ENCODE peak calls at places on chromosomes 4 and X, in four cellular contexts. One of them, this sample, is unnamed.

GRCh38 chrX:46203115-46203514 is 342.1 kb downstream of the ZNF674 start:
- DNase-seq in mesendoderm: no peak
- DNase-seq in neuronal stem cell: no peak
- DNase-seq in IMR-90: no peak
- DNase-seq in this sample: no peak

GRCh38 chr4:898123-898522 is 34.0 kb downstream of the GAK start:
- DNase-seq in mesendoderm: no peak
- DNase-seq in neuronal stem cell: no peak
- DNase-seq in IMR-90: no peak
- DNase-seq in this sample: no peak

GRCh38 chr4:2402053-2402452 is 16.4 kb downstream of the ZFYVE28 start:
- DNase-seq in mesendoderm: peak; percentile 97
- DNase-seq in neuronal stem cell: peak; percentile 67
- DNase-seq in IMR-90: no peak
- DNase-seq in this sample: no peak

GRCh38 chrX:115324194-115324593 is 34.7 kb downstream of the LUZP4 start:
- DNase-seq in mesendoderm: no peak
- DNase-seq in neuronal stem cell: no peak
- DNase-seq in IMR-90: peak; percentile 26
- DNase-seq in this sample: peak; percentile 16

GRCh38 chrX:18351774-18352173 is 2.7 kb downstream of the SCML2 start:
- DNase-seq in mesendoderm: no peak
- DNase-seq in neuronal stem cell: no peak
- DNase-seq in IMR-90: no peak
- DNase-seq in this sample: no peak

GRCh38 chrX:149004936-149005335 is 500.2 kb downstream of the IDS start:
- DNase-seq in mesendoderm: peak; percentile 53
- DNase-seq in neuronal stem cell: peak; percentile 1
- DNase-seq in IMR-90: no peak
- DNase-seq in this sample: peak; percentile 1

GRCh38 chrX:53288173-53288572 is 6.8 kb upstream of the IQSEC2 start:
- DNase-seq in mesendoderm: peak; percentile 83
- DNase-seq in neuronal stem cell: peak; percentile 52
- DNase-seq in IMR-90: no peak
- DNase-seq in this sample: no peak

GRCh38 chr4:144204431-144204830 is 63.9 kb upstream of the GYPA start:
- DNase-seq in mesendoderm: no peak
- DNase-seq in neuronal stem cell: no peak
- DNase-seq in IMR-90: no peak
- DNase-seq in this sample: peak; percentile 3

GRCh38 chr4:8414377-8414776 is 26.1 kb downstream of the ACOX3 start:
- DNase-seq in mesendoderm: no peak
- DNase-seq in neuronal stem cell: no peak
- DNase-seq in IMR-90: no peak
- DNase-seq in this sample: no peak

GRCh38 chr4:140448830-140449229 is 21.4 kb upstream of the CLGN start:
- DNase-seq in mesendoderm: no peak
- DNase-seq in neuronal stem cell: no peak
- DNase-seq in IMR-90: no peak
- DNase-seq in this sample: no peak

GRCh38 chr4:144658908-144659307 is 13.0 kb downstream of the HHIP start:
- DNase-seq in mesendoderm: no peak
- DNase-seq in neuronal stem cell: no peak
- DNase-seq in IMR-90: peak; percentile 82
- DNase-seq in this sample: no peak

GRCh38 chr4:113683143-113683542 is 78.4 kb downstream of the CAMK2D start:
- DNase-seq in mesendoderm: no peak
- DNase-seq in neuronal stem cell: no peak
- DNase-seq in IMR-90: no peak
- DNase-seq in this sample: no peak

GRCh38 chr4:15031993-15032660 is 29.8 kb downstream of the CPEB2 start:
- DNase-seq in mesendoderm: no peak
- DNase-seq in neuronal stem cell: no peak
- DNase-seq in IMR-90: peak; percentile 55
- DNase-seq in this sample: no peak

GRCh38 chr4:30720021-30720655 is at the start of gene PCDH7:
- DNase-seq in mesendoderm: peak; percentile 91
- DNase-seq in neuronal stem cell: peak; percentile 54
- DNase-seq in IMR-90: peak; percentile 73
- DNase-seq in this sample: no peak

GRCh38 chrX:65537229-65537628 is 2.6 kb upstream of the LAS1L start:
- DNase-seq in mesendoderm: no peak
- DNase-seq in neuronal stem cell: no peak
- DNase-seq in IMR-90: no peak
- DNase-seq in this sample: no peak

GRCh38 chrX:110145854-110146253 is 142.9 kb downstream of the TMEM164 start:
- DNase-seq in mesendoderm: peak; percentile 8
- DNase-seq in neuronal stem cell: no peak
- DNase-seq in IMR-90: peak; percentile 44
- DNase-seq in this sample: peak; percentile 59

GRCh38 chr4:141486375-141486997 is 149.9 kb upstream of the IL15 start:
- DNase-seq in mesendoderm: no peak
- DNase-seq in neuronal stem cell: no peak
- DNase-seq in IMR-90: peak; percentile 90
- DNase-seq in this sample: no peak

GRCh38 chr4:182310316-182310715 is 67.1 kb downstream of the TENM3 start:
- DNase-seq in mesendoderm: peak; percentile 22
- DNase-seq in neuronal stem cell: no peak
- DNase-seq in IMR-90: peak; percentile 75
- DNase-seq in this sample: peak; percentile 42

GRCh38 chr4:105472871-105473339 is 957 bp downstream of the PPA2 start:
- DNase-seq in mesendoderm: no peak
- DNase-seq in neuronal stem cell: no peak
- DNase-seq in IMR-90: no peak
- DNase-seq in this sample: peak; percentile 14
- H4K8ac ChIP-seq in mesendoderm: no peak overlapping the region
- H4K8ac ChIP-seq in neuronal stem cell: no peak overlapping the region
- H4K8ac ChIP-seq in IMR-90: peak overlapping the region; percentile 96
- H4K8ac ChIP-seq in this sample: peak overlapping the region; percentile 79

DNA sequence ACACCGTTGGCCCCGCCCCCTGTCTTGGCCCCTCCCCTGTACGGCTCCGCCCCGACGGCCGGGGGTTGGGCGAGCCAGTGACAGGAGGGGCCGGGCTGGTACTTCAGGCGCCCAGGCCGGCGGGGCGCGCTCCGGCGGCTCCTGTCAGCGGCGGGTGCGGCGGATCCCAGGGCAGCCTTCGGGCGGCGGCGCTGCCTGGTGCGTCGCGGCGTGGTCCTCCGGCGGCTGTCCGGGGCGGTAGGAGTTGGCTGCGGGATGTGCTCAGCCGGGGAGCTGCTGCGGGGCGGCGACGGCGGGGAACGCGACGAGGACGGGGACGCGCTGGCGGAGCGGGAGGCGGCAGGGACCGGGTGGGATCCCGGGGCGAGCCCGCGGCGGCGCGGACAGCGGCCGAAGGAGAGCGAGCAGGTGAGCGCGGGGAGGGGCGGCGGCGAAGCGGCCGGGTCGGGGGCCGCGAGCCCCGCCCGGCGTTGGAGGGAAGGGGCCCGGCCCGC is at the start of gene FAM241A:
- DNase-seq in mesendoderm: peak; percentile 90
- DNase-seq in neuronal stem cell: peak; percentile 66
- DNase-seq in IMR-90: peak; percentile 64
- DNase-seq in this sample: peak; percentile 60
- H4K8ac ChIP-seq in mesendoderm: no peak within 1 kb of the TSS
- H4K8ac ChIP-seq in neuronal stem cell: peak within 1 kb of the TSS; percentile 17
- H4K8ac ChIP-seq in IMR-90: peak within 1 kb of the TSS; percentile 82
- H4K8ac ChIP-seq in this sample: peak within 1 kb of the TSS; percentile 53

GRCh38 chr4:6689506-6689960 is 4.1 kb upstream of the S100P start:
- DNase-seq in mesendoderm: no peak
- DNase-seq in neuronal stem cell: no peak
- DNase-seq in IMR-90: no peak
- DNase-seq in this sample: peak; percentile 46
- H4K8ac ChIP-seq in mesendoderm: no peak overlapping the region
- H4K8ac ChIP-seq in neuronal stem cell: peak overlapping the region; percentile 17
- H4K8ac ChIP-seq in IMR-90: peak overlapping the region; percentile 97
- H4K8ac ChIP-seq in this sample: peak overlapping the region; percentile 95

GRCh38 chr4:102736636-102737549 is 23.9 kb downstream of the MANBA start:
- DNase-seq in mesendoderm: peak; percentile 81
- DNase-seq in neuronal stem cell: no peak
- DNase-seq in IMR-90: no peak
- DNase-seq in this sample: no peak
- H4K8ac ChIP-seq in mesendoderm: no peak overlapping the region
- H4K8ac ChIP-seq in neuronal stem cell: no peak overlapping the region
- H4K8ac ChIP-seq in IMR-90: no peak overlapping the region
- H4K8ac ChIP-seq in this sample: no peak overlapping the region

DNA sequence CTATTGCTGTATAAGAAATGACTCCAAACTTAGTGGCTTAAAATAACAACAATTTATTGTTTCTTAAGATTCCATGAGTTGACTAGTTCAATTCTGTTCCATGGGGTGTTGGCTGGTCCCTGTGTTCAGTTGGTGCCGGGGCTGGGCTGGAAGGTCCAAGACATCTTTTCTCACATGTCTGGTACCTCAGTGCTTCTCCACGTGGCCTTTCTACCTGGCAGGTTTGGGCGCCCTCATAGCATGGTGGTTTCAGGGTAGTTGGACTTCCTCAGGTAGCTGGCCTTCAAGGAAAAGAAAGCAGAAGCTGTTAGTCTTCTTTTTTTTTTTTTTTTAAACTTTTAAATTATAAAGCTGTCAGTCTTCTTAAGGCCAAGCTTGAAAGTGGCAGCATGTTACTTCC is 104.6 kb upstream of the LIMCH1 start:
- DNase-seq in mesendoderm: no peak
- DNase-seq in neuronal stem cell: no peak
- DNase-seq in IMR-90: no peak
- DNase-seq in this sample: no peak
- H4K8ac ChIP-seq in mesendoderm: no peak overlapping the region
- H4K8ac ChIP-seq in neuronal stem cell: no peak overlapping the region
- H4K8ac ChIP-seq in IMR-90: no peak overlapping the region
- H4K8ac ChIP-seq in this sample: peak overlapping the region; percentile 73